ENCODE peak calls at places on chromosomes 13 and 19, in four cellular contexts. C, R, O and P are unnamed samples.
A peak's percentile ranks its signal among the peaks of the same experiment; 100 is the strongest.

GRCh38 chr13:29522044-29522685 is 73.3 kb downstream of the SLC7A1 start:
- DNase-seq in C (no peak), R (no peak), O (peak; percentile 48), P (no peak)

GRCh38 chr19:17296278-17296677 is 6.9 kb downstream of the ABHD8 start:
- DNase-seq in C (peak; percentile 39), R (no peak), O (no peak), P (no peak)

GRCh38 chr19:22882797-22883196 is 50.7 kb downstream of the ZNF723 start:
- DNase-seq in C (peak; percentile 4), R (no peak), O (no peak), P (peak; percentile 3)

GRCh38 chr13:23987331-23987730 is 90.0 kb upstream of the C1QTNF9B start:
- DNase-seq in C (no peak), R (no peak), O (no peak), P (no peak)

GRCh38 chr19:41906271-41906670 is 22.0 kb downstream of the ERFL start:
- DNase-seq in C (peak; percentile 66), R (no peak), O (no peak), P (no peak)

GRCh38 chr13:39410089-39410901 is 192.7 kb downstream of the LHFPL6 start:
- DNase-seq in C (no peak), R (no peak), O (peak; percentile 11), P (no peak)

GRCh38 chr19:39342647-39343305 is 555 bp downstream of the SAMD4B start:
- DNase-seq in C (peak; percentile 33), R (peak; percentile 61), O (no peak), P (no peak)

GRCh38 chr19:53333071-53333465 is 481 bp upstream of the ZNF845 start:
- DNase-seq in C (peak; percentile 61), R (peak; percentile 66), O (peak; percentile 53), P (no peak)

GRCh38 chr19:16969127-16969526 is 57.5 kb downstream of the CPAMD8 start:
- DNase-seq in C (no peak), R (no peak), O (no peak), P (no peak)

GRCh38 chr13:102591988-102592781 is 4.6 kb upstream of the TPP2 start:
- DNase-seq in C (peak; percentile 69), R (peak; percentile 77), O (peak; percentile 70), P (no peak)

GRCh38 chr13:68190826-68191225 is 960.7 kb upstream of the PCDH9 start:
- DNase-seq in C (no peak), R (no peak), O (no peak), P (no peak)

GRCh38 chr19:53992211-53992610 is 774 bp downstream of the CACNG6 start:
- DNase-seq in C (no peak), R (no peak), O (no peak), P (no peak)

GRCh38 chr13:26010487-26011207 is 41.2 kb downstream of the SHISA2 start:
- DNase-seq in C (no peak), R (no peak), O (no peak), P (no peak)

GRCh38 chr13:59086147-59086546 is 1077.6 kb downstream of the DIAPH3 start:
- DNase-seq in C (no peak), R (no peak), O (no peak), P (no peak)

GRCh38 chr13:68168448-68168847 is 938.3 kb upstream of the PCDH9 start:
- DNase-seq in C (no peak), R (no peak), O (no peak), P (no peak)

GRCh38 chr19:42442833-42443232 is at the start of gene CXCL17:
- DNase-seq in C (no peak), R (no peak), O (peak; percentile 78), P (no peak)

GRCh38 chr19:5225486-5226345 is 114.9 kb downstream of the PTPRS start:
- DNase-seq in C (peak; percentile 62), R (no peak), O (no peak), P (no peak)

GRCh38 chr19:51546650-51547396 is 15.4 kb upstream of the SIGLEC6 start:
- DNase-seq in C (no peak), R (no peak), O (no peak), P (no peak)

GRCh38 chr19:43607238-43608205 is 4.4 kb upstream of the SRRM5 start:
- DNase-seq in C (no peak), R (no peak), O (no peak), P (no peak)

GRCh38 chr13:108755084-108755483 is 125.7 kb downstream of the MYO16 start:
- DNase-seq in C (no peak), R (no peak), O (peak; percentile 8), P (no peak)

GRCh38 chr13:113897161-113897560 is 33.3 kb upstream of the GAS6 start:
- DNase-seq in C (no peak), R (no peak), O (no peak), P (no peak)

GRCh38 chr13:32426981-32427851 is 714 bp downstream of the N4BP2L1 start:
- DNase-seq in C (peak; percentile 80), R (peak; percentile 76), O (peak; percentile 77), P (no peak)

GRCh38 chr13:75357576-75358295 is 124.2 kb downstream of the TBC1D4 start:
- DNase-seq in C (peak; percentile 74), R (no peak), O (peak; percentile 18), P (no peak)

GRCh38 chr13:48806522-48806921 is 152.8 kb downstream of the CYSLTR2 start:
- DNase-seq in C (no peak), R (no peak), O (no peak), P (no peak)

GRCh38 chr13:25899952-25900351 is 151.9 kb downstream of the SHISA2 start:
- DNase-seq in C (no peak), R (no peak), O (no peak), P (no peak)

GRCh38 chr19:6739884-6740588 is 556 bp downstream of the TRIP10 start:
- DNase-seq in C (peak; percentile 78), R (peak; percentile 69), O (peak; percentile 50), P (no peak)

GRCh38 chr13:31168736-31169135 is 7.0 kb upstream of the HSPH1 start:
- DNase-seq in C (no peak), R (no peak), O (no peak), P (no peak)

GRCh38 chr13:112204376-112204775 is 137.4 kb downstream of the SOX1 start:
- DNase-seq in C (no peak), R (no peak), O (no peak), P (no peak)

GRCh38 chr13:86856996-86857395 is 814.2 kb upstream of the SLITRK5 start:
- DNase-seq in C (no peak), R (no peak), O (no peak), P (no peak)

GRCh38 chr19:2534374-2535050 is 58.6 kb downstream of the GADD45B start:
- DNase-seq in C (no peak), R (no peak), O (no peak), P (no peak)

GRCh38 chr13:68588623-68589022 is 1358.5 kb upstream of the PCDH9 start:
- DNase-seq in C (no peak), R (no peak), O (no peak), P (no peak)

GRCh38 chr13:100131863-100132574 is 43.1 kb downstream of the PCCA start:
- DNase-seq in C (peak; percentile 23), R (no peak), O (no peak), P (no peak)

GRCh38 chr13:50299546-50300249 is 284.5 kb downstream of the KCNRG start:
- DNase-seq in C (no peak), R (no peak), O (no peak), P (no peak)

GRCh38 chr13:20590568-20590967 is 23.6 kb downstream of the IFT88 start:
- DNase-seq in C (no peak), R (no peak), O (no peak), P (no peak)

GRCh38 chr19:5666921-5667610 is 13.2 kb downstream of the MICOS13 start:
- DNase-seq in C (no peak), R (peak; percentile 42), O (no peak), P (no peak)

GRCh38 chr13:98778749-98779148 is 26.3 kb upstream of the SLC15A1 start:
- DNase-seq in C (no peak), R (no peak), O (no peak), P (no peak)

GRCh38 chr13:29428310-29428991 is 167.0 kb downstream of the SLC7A1 start:
- DNase-seq in C (peak; percentile 68), R (no peak), O (peak; percentile 8), P (no peak)

GRCh38 chr13:21676611-21677021 is 5.7 kb downstream of the FGF9 start:
- DNase-seq in C (peak; percentile 11), R (peak; percentile 55), O (peak; percentile 34), P (no peak)

GRCh38 chr13:38785047-38785446 is 98.2 kb downstream of the FREM2 start:
- DNase-seq in C (no peak), R (no peak), O (no peak), P (no peak)

GRCh38 chr19:10724573-10725071 is 6.7 kb downstream of the DNM2 start:
- DNase-seq in C (peak; percentile 84), R (no peak), O (no peak), P (no peak)
- TF ChIP-seq CTCF in C (no peak), R (no peak), O (no peak), P (no peak)

GRCh38 chr19:58098682-58098998 is 609 bp upstream of the ZSCAN18 start:
- DNase-seq in C (peak; percentile 26), R (no peak), O (no peak), P (no peak)
- H3K4me3 ChIP-seq in C (peak overlapping the region; percentile 68), R (peak overlapping the region; percentile 86), O (peak overlapping the region; percentile 88), P (peak overlapping the region; percentile 88)

GRCh38 chr19:3805859-3806258 is 19.7 kb upstream of the MATK start:
- DNase-seq in C (no peak), R (no peak), O (no peak), P (no peak)

GRCh38 chr19:3801412-3802096 is 15.4 kb upstream of the MATK start:
- DNase-seq in C (peak; percentile 85), R (peak; percentile 66), O (peak; percentile 25), P (peak; percentile 11)

GRCh38 chr19:3804429-3804828 is 18.2 kb upstream of the MATK start:
- DNase-seq in C (no peak), R (no peak), O (no peak), P (no peak)

GRCh38 chr19:3803986-3804385 is 17.8 kb upstream of the MATK start:
- DNase-seq in C (no peak), R (no peak), O (no peak), P (no peak)

GRCh38 chr19:3803114-3803888 is 17.1 kb upstream of the MATK start:
- DNase-seq in C (no peak), R (no peak), O (no peak), P (no peak)
- TF ChIP-seq CTCF in C (no peak), R (no peak), O (no peak), P (no peak)

GRCh38 chr19:13209797-13210775 is 59.9 kb downstream of the IER2 start:
- DNase-seq in C (no peak), R (no peak), O (no peak), P (no peak)

GRCh38 chr19:13206581-13206980 is 56.4 kb downstream of the IER2 start:
- DNase-seq in C (no peak), R (no peak), O (no peak), P (no peak)

GRCh38 chr19:13208964-13209796 is 59.0 kb downstream of the IER2 start:
- DNase-seq in C (no peak), R (no peak), O (no peak), P (no peak)

GRCh38 chr19:13207237-13208130 is 57.3 kb downstream of the IER2 start:
- DNase-seq in C (no peak), R (peak; percentile 55), O (no peak), P (no peak)

GRCh38 chr19:13208131-13208963 is 58.1 kb downstream of the IER2 start:
- DNase-seq in C (no peak), R (peak; percentile 74), O (peak; percentile 24), P (no peak)
- H3K4me3 ChIP-seq in C (no peak overlapping the region), R (peak overlapping the region; percentile 56), O (no peak overlapping the region), P (no peak overlapping the region)

GRCh38 chr19:38034153-38034835 is 127.3 kb downstream of the SIPA1L3 start:
- DNase-seq in C (no peak), R (no peak), O (no peak), P (no peak)
- TF ChIP-seq CTCF in C (no peak), R (no peak), O (no peak), P (no peak)

GRCh38 chr13:51879133-51879532 is 17.4 kb downstream of the CCDC70 start:
- DNase-seq in C (no peak), R (no peak), O (no peak), P (no peak)
- H3K4me3 ChIP-seq in C (no peak overlapping the region), R (no peak overlapping the region), O (no peak overlapping the region), P (no peak overlapping the region)